ENCODE peak calls at places on chromosome 12, in five cellular contexts. D is substantia nigra; S is iPS DF 6.9; Y is CD8-positive, alpha-beta memory T cell; U is naive thymus-derived CD4-positive, alpha-beta T cell. T is an unnamed sample.

GRCh38 chr12:67415473-67415872 is 146.3 kb downstream of the CAND1 start:
- DNase-seq in D (no peak), S (peak; percentile 29), Y (no peak), U (no peak), T (peak; percentile 71)

GRCh38 chr12:29726321-29726692 is 57.4 kb downstream of the TMTC1 start:
- DNase-seq in D (no peak), S (no peak), Y (no peak), U (no peak), T (no peak)

GRCh38 chr12:4346931-4347330 is 25.9 kb downstream of the TIGAR start:
- DNase-seq in D (no peak), S (no peak), Y (no peak), U (no peak), T (no peak)

GRCh38 chr12:124518051-124518932 is 49.1 kb downstream of the NCOR2 start:
- DNase-seq in D (peak; percentile 91), S (no peak), Y (no peak), U (no peak), T (peak; percentile 99)

GRCh38 chr12:13661005-13661887 is 320.2 kb downstream of the GRIN2B start:
- DNase-seq in D (peak; percentile 3), S (peak; percentile 22), Y (no peak), U (peak; percentile 5), T (peak; percentile 56)

GRCh38 chr12:57929092-57929830 is 12.1 kb upstream of the ATP23 start:
- DNase-seq in D (no peak), S (no peak), Y (no peak), U (no peak), T (no peak)

GRCh38 chr12:7130791-7131501 is 775 bp downstream of the CLSTN3 start:
- DNase-seq in D (peak; percentile 5), S (no peak), Y (peak; percentile 29), U (peak; percentile 23), T (peak; percentile 61)

GRCh38 chr12:1634590-1635191 is 5.7 kb downstream of the WNT5B start:
- DNase-seq in D (peak; percentile 74), S (peak; percentile 78), Y (peak; percentile 31), U (peak; percentile 52), T (peak; percentile 75)

GRCh38 chr12:41189395-41190251 is 1.5 kb downstream of the PDZRN4 start:
- DNase-seq in D (no peak), S (no peak), Y (no peak), U (no peak), T (no peak)

GRCh38 chr12:43318002-43318401 is 234.0 kb downstream of the ADAMTS20 start:
- DNase-seq in D (no peak), S (no peak), Y (no peak), U (no peak), T (no peak)

GRCh38 chr12:95204141-95204866 is 13.0 kb downstream of the FGD6 start:
- DNase-seq in D (no peak), S (no peak), Y (no peak), U (no peak), T (peak; percentile 87)